ENCODE peak calls at places on chromosome 7, in five cellular contexts. F, B, N, M and E are unnamed samples.

GRCh38 chr7:129958643-129959479 is 6.1 kb upstream of the UBE2H start:
- DNase-seq in F (no peak), B (peak; percentile 87), N (no peak), M (no peak), E (no peak)

GRCh38 chr7:116672596-116673503 is 854 bp downstream of the MET start:
- DNase-seq in F (no peak), B (peak; percentile 13), N (peak; percentile 37), M (no peak), E (no peak)

GRCh38 chr7:117862378-117862777 is 10.9 kb downstream of the CTTNBP2 start:
- DNase-seq in F (no peak), B (no peak), N (no peak), M (no peak), E (no peak)

GRCh38 chr7:29161226-29161625 is 14.9 kb upstream of the CPVL start:
- DNase-seq in F (no peak), B (no peak), N (no peak), M (no peak), E (no peak)

GRCh38 chr7:56105508-56105907 is 768 bp downstream of the CHCHD2 start:
- DNase-seq in F (no peak), B (peak; percentile 77), N (no peak), M (no peak), E (no peak)

GRCh38 chr7:43784030-43785001 is 25.8 kb downstream of the BLVRA start:
- DNase-seq in F (no peak), B (peak; percentile 4), N (no peak), M (no peak), E (no peak)

GRCh38 chr7:133641436-133641835 is 388.6 kb downstream of the EXOC4 start:
- DNase-seq in F (no peak), B (no peak), N (no peak), M (no peak), E (no peak)

GRCh38 chr7:102303669-102304422 is 17.2 kb downstream of the SH2B2 start:
- DNase-seq in F (no peak), B (no peak), N (no peak), M (no peak), E (no peak)

GRCh38 chr7:134640842-134641715 is 5.6 kb upstream of the BPGM start:
- DNase-seq in F (no peak), B (no peak), N (no peak), M (no peak), E (no peak)

GRCh38 chr7:81499262-81500116 is 270.4 kb downstream of the HGF start:
- DNase-seq in F (no peak), B (peak; percentile 95), N (no peak), M (no peak), E (no peak)

GRCh38 chr7:82615527-82615926 is 171.9 kb upstream of the CACNA2D1 start:
- DNase-seq in F (no peak), B (no peak), N (no peak), M (no peak), E (no peak)

GRCh38 chr7:37113661-37114355 is 334.9 kb downstream of the ELMO1 start:
- DNase-seq in F (no peak), B (no peak), N (no peak), M (no peak), E (no peak)

GRCh38 chr7:94578615-94579014 is 69.0 kb downstream of the CASD1 start:
- DNase-seq in F (no peak), B (no peak), N (no peak), M (no peak), E (no peak)

DNA sequence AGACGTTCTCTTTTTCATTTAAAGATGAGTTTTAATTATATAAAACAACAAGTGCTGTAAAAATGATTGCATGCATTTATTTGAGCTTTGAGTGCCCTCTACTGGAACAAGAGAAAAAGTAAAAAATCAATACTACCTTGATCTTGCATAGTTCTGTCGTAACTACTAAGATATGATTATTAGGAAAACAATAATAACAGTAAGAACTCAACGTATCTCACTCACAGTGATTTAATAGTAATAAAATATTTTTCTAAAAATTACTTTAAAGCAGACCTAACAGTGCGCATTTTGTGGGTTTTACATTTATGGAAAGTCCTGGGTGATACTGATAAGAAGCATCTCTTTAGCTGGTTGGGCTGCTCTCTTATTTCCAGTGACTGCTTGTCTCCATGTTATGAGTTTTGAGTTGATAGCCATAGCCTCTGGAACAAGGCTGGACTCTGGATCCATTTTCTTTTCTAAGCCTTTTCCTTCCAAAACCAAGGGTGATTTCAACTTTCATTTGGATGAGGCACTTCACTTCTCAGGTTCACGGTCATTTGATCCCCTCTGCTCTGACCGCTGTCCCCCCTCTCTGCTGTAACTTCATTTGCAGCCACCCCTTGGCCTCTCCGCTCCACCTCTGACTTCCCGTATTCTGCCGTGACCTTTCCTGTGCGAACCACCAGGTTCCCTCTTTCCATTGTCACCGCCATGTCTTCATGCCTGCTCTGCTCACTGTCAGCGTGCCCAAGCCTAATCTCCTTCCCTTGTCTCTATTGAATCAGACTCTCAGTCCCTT is 29.6 kb upstream of the INHBA start:
- DNase-seq in F (no peak), B (peak; percentile 34), N (no peak), M (no peak), E (no peak)
- TF ChIP-seq CTCF in F (peak; percentile 82), B (peak; percentile 33), N (peak; percentile 75), M (peak; percentile 33), E (peak; percentile 78)

DNA sequence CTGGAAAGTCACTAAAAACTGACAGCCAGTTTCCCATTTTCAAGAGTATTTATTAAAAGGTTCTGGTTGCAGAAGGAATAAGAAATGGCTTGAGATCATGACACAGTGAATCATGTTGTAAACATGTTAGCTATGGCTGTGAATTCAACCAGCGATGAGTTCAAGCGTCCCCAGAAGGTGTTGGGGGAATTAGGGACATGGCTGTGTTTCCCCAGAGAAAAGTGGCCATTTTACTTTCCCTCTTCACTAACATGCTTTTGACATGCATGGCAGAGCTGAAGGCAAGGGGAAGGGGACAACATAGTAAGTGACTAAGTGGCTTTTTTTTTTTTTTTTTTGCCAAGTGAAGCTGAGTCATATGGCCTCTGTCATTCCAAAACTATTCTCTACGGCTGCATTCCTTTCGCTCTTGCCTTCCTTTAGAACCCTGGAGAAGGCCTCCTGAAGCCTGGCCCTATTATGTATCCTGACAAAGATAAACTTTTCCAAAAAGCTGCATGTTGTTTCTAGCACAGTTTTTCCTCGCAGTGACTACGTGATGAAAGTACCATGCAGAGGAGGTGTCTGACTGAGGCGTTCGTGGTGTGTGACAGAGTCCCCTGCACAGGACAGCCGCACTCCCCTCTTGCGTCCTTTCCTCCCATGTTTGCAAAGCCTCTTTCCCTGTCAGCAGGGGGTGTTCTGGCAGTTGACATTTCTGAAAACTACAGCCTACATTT is 46.9 kb downstream of the EGFR start:
- DNase-seq in F (no peak), B (peak; percentile 90), N (peak; percentile 40), M (no peak), E (no peak)
- TF ChIP-seq CTCF in F (no peak), B (peak; percentile 29), N (no peak), M (no peak), E (peak; percentile 14)

GRCh38 chr7:74253975-74254857 is at the start of gene RFC2:
- DNase-seq in F (peak; percentile 97), B (peak; percentile 97), N (peak; percentile 95), M (peak; percentile 92), E (peak; percentile 97)
- TF ChIP-seq CTCF in F (peak; percentile 49), B (no peak), N (peak; percentile 34), M (peak; percentile 50), E (peak; percentile 50)

DNA sequence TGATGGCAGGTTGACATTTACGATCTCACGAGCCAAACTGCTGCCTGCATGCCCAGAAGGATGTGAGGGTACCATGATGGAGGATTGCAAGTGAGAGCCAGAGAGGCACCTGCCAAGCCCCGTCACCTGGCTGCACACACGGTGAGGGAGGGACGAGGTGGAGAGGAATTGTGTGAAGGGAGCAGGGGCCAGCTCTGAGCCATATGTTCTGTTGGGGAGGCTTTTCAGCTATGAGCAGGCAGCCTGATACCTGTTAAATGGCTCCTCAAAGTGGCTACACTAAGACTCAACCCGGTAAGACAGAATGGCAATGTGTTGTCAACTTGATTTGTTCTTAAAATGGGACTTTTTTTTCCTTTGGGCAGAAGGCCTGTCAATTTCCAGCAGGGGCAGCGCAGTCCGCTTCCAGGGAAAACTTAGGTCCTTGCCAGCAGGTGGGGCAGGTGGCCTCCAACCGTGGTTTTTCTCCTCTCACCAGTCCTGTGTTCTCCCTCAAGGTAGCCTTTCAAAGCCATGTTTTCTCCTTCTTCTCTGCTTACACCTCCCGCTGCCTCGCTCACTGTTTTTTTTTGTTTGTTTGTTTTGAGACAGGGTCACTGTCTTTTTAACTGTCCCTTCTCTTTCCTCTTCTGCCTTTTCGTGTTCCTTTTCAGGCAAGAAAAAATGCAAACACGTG is 57.7 kb upstream of the ZNRF2 start:
- DNase-seq in F (peak; percentile 32), B (no peak), N (peak; percentile 76), M (no peak), E (peak; percentile 5)
- TF ChIP-seq CTCF in F (peak; percentile 69), B (no peak), N (peak; percentile 73), M (no peak), E (peak; percentile 58)

GRCh38 chr7:132321387-132321786 is 254.9 kb downstream of the PLXNA4 start:
- DNase-seq in F (no peak), B (no peak), N (no peak), M (no peak), E (peak; percentile 26)
- TF ChIP-seq CTCF in F (peak; percentile 37), B (peak; percentile 13), N (peak; percentile 32), M (no peak), E (no peak)